ENCODE peak calls at places on chromosomes 6 and 20, in seven cellular contexts. O is activated CD8-positive, alpha-beta T cell treated with anti-CD3 and anti-CD28 coated beads, Interleukin-2, amount 10 ng/mL, durations not matched to agents 7 days and 5 days; K is GOT3; Z is NCI-H69; H is gastrocnemius medialis; D is stimulated activated CD4-positive, alpha-beta T cell treated with anti-CD3 and anti-CD28 coated beads, Interleukin-1b, Interleukin-23, amount 100 ng/mL, for 1 hour; Y is cerebellar nuclear complex. N is an unnamed sample.

GRCh38 chr6:21386744-21387143 is 206.8 kb upstream of the SOX4 start:
- DNase-seq in O (no peak), K (no peak), Z (no peak), H (no peak), D (no peak), Y (no peak), N (no peak)

GRCh38 chr20:51220293-51220706 is 197.4 kb upstream of the KCNG1 start:
- DNase-seq in O (peak; percentile 62), K (no peak), Z (no peak), H (no peak), D (peak; percentile 35), Y (no peak), N (no peak)

GRCh38 chr6:123360359-123360758 is 276.4 kb downstream of the TRDN start:
- DNase-seq in O (no peak), K (no peak), Z (no peak), H (no peak), D (no peak), Y (no peak), N (no peak)

GRCh38 chr20:49288784-49289696 is 11.2 kb upstream of the ZNFX1 start:
- DNase-seq in O (no peak), K (no peak), Z (no peak), H (no peak), D (no peak), Y (no peak), N (no peak)

GRCh38 chr6:130671119-130672104 is 155.8 kb upstream of the SMLR1 start:
- DNase-seq in O (no peak), K (no peak), Z (no peak), H (peak; percentile 11), D (no peak), Y (no peak), N (no peak)

GRCh38 chr6:138429731-138430130 is 25.7 kb downstream of the HEBP2 start:
- DNase-seq in O (no peak), K (no peak), Z (no peak), H (no peak), D (no peak), Y (no peak), N (no peak)

GRCh38 chr6:139640911-139641310 is 266.5 kb upstream of the CITED2 start:
- DNase-seq in O (no peak), K (no peak), Z (no peak), H (no peak), D (no peak), Y (no peak), N (no peak)

GRCh38 chr6:44569931-44570385 is 182.5 kb downstream of the CDC5L start:
- DNase-seq in O (no peak), K (no peak), Z (no peak), H (peak; percentile 20), D (no peak), Y (no peak), N (peak; percentile 16)

GRCh38 chr6:113623124-113623523 is 234.0 kb upstream of the MARCKS start:
- DNase-seq in O (no peak), K (no peak), Z (peak; percentile 16), H (no peak), D (no peak), Y (no peak), N (no peak)

GRCh38 chr6:149037026-149037734 is 280.3 kb upstream of the TAB2 start:
- DNase-seq in O (no peak), K (no peak), Z (no peak), H (no peak), D (no peak), Y (no peak), N (peak; percentile 48)

GRCh38 chr6:73866305-73866704 is 170.3 kb downstream of the CD109 start:
- DNase-seq in O (no peak), K (no peak), Z (no peak), H (no peak), D (no peak), Y (no peak), N (no peak)

GRCh38 chr6:28802417-28803336 is 121.1 kb downstream of the TRIM27 start:
- DNase-seq in O (no peak), K (no peak), Z (peak; percentile 83), H (no peak), D (no peak), Y (no peak), N (no peak)